ENCODE peak calls at places on chromosomes 4 and X, in seven cellular contexts. One of them, this sample, is unnamed.

GRCh38 chrX:105006103-105006502 is 214.4 kb downstream of the TEX13A start:
- DNase-seq in GM12891: no peak
- DNase-seq in substantia nigra: no peak
- DNase-seq in EL: no peak
- DNase-seq in brain microvascular endothelial cell: no peak
- DNase-seq in stimulated activated naive CD4-positive, alpha-beta T cell: no peak
- DNase-seq in IMR-90: no peak
- DNase-seq in this sample: no peak

GRCh38 chr4:105058177-105058812 is 88.4 kb upstream of the TET2 start:
- DNase-seq in IMR-90: peak
- DNase-seq in brain microvascular endothelial cell: peak
- DNase-seq in GM12891: no peak
- DNase-seq in EL: peak
- DNase-seq in stimulated activated naive CD4-positive, alpha-beta T cell: no peak
- DNase-seq in substantia nigra: no peak
- DNase-seq in this sample: no peak

GRCh38 chr4:161359491-161359890 is 804.3 kb downstream of the FSTL5 start:
- DNase-seq in GM12891: no peak
- DNase-seq in IMR-90: no peak
- DNase-seq in EL: no peak
- DNase-seq in brain microvascular endothelial cell: no peak
- DNase-seq in substantia nigra: no peak
- DNase-seq in stimulated activated naive CD4-positive, alpha-beta T cell: no peak
- DNase-seq in this sample: no peak

GRCh38 chr4:175405961-175406360 is 406.1 kb downstream of the GPM6A start:
- DNase-seq in IMR-90: no peak
- DNase-seq in brain microvascular endothelial cell: no peak
- DNase-seq in substantia nigra: no peak
- DNase-seq in GM12891: no peak
- DNase-seq in EL: no peak
- DNase-seq in stimulated activated naive CD4-positive, alpha-beta T cell: no peak
- DNase-seq in this sample: no peak

GRCh38 chrX:10660171-10660570 is 39.8 kb upstream of the MID1 start:
- DNase-seq in EL: no peak
- DNase-seq in brain microvascular endothelial cell: no peak
- DNase-seq in stimulated activated naive CD4-positive, alpha-beta T cell: no peak
- DNase-seq in GM12891: no peak
- DNase-seq in substantia nigra: no peak
- DNase-seq in IMR-90: no peak
- DNase-seq in this sample: no peak

GRCh38 chrX:151725338-151725614 is 9.3 kb upstream of the CNGA2 start:
- DNase-seq in stimulated activated naive CD4-positive, alpha-beta T cell: no peak
- DNase-seq in substantia nigra: no peak
- DNase-seq in IMR-90: no peak
- DNase-seq in EL: no peak
- DNase-seq in brain microvascular endothelial cell: no peak
- DNase-seq in GM12891: no peak
- DNase-seq in this sample: no peak

GRCh38 chr4:184811484-184812180 is 14.1 kb downstream of the ACSL1 start:
- DNase-seq in IMR-90: no peak
- DNase-seq in GM12891: no peak
- DNase-seq in brain microvascular endothelial cell: no peak
- DNase-seq in stimulated activated naive CD4-positive, alpha-beta T cell: no peak
- DNase-seq in substantia nigra: no peak
- DNase-seq in EL: no peak
- DNase-seq in this sample: no peak

GRCh38 chr4:3034231-3034630 is 40.1 kb downstream of the HTT-AS start:
- DNase-seq in stimulated activated naive CD4-positive, alpha-beta T cell: no peak
- DNase-seq in GM12891: no peak
- DNase-seq in substantia nigra: no peak
- DNase-seq in IMR-90: no peak
- DNase-seq in EL: no peak
- DNase-seq in brain microvascular endothelial cell: no peak
- DNase-seq in this sample: no peak

GRCh38 chrX:149467920-149468319 is 37.2 kb downstream of the IDS start:
- DNase-seq in stimulated activated naive CD4-positive, alpha-beta T cell: no peak
- DNase-seq in GM12891: no peak
- DNase-seq in IMR-90: no peak
- DNase-seq in brain microvascular endothelial cell: no peak
- DNase-seq in substantia nigra: no peak
- DNase-seq in EL: no peak
- DNase-seq in this sample: no peak

GRCh38 chr4:17577660-17578481 is 873 bp downstream of the LAP3 start:
- DNase-seq in brain microvascular endothelial cell: peak
- DNase-seq in IMR-90: peak
- DNase-seq in substantia nigra: peak
- DNase-seq in GM12891: no peak
- DNase-seq in stimulated activated naive CD4-positive, alpha-beta T cell: no peak
- DNase-seq in EL: peak
- DNase-seq in this sample: peak

GRCh38 chrX:18889982-18890381 is 93.9 kb downstream of the PHKA2 start:
- DNase-seq in EL: no peak
- DNase-seq in GM12891: no peak
- DNase-seq in stimulated activated naive CD4-positive, alpha-beta T cell: no peak
- DNase-seq in substantia nigra: no peak
- DNase-seq in IMR-90: no peak
- DNase-seq in brain microvascular endothelial cell: no peak
- DNase-seq in this sample: no peak

GRCh38 chr4:165177725-165178666 is 29.4 kb upstream of the KLHL2 start:
- DNase-seq in brain microvascular endothelial cell: no peak
- DNase-seq in IMR-90: no peak
- DNase-seq in GM12891: no peak
- DNase-seq in substantia nigra: no peak
- DNase-seq in EL: no peak
- DNase-seq in stimulated activated naive CD4-positive, alpha-beta T cell: no peak
- DNase-seq in this sample: no peak